ENCODE peak calls at places on chromosome 3, in five cellular contexts. P, L, I, N and E are unnamed samples.
A peak's percentile ranks its signal among the peaks of the same experiment; 100 is the strongest.

GRCh38 chr3:55631766-55632331 is 144.7 kb upstream of the WNT5A start:
- DNase-seq in P (no peak), L (no peak), I (no peak), N (no peak), E (no peak)

GRCh38 chr3:12809435-12809834 is 13.0 kb downstream of the CAND2 start:
- DNase-seq in P (no peak), L (no peak), I (no peak), N (no peak), E (no peak)

GRCh38 chr3:35832140-35832571 is 192.8 kb downstream of the ARPP21 start:
- DNase-seq in P (no peak), L (no peak), I (no peak), N (no peak), E (no peak)

GRCh38 chr3:8069981-8070380 is 431.6 kb upstream of the LMCD1 start:
- DNase-seq in P (no peak), L (no peak), I (no peak), N (no peak), E (no peak)

GRCh38 chr3:115099115-115099884 is 47.8 kb downstream of the ZBTB20 start:
- DNase-seq in P (no peak), L (no peak), I (peak; percentile 23), N (no peak), E (no peak)

GRCh38 chr3:128098234-128098633 is 25.4 kb downstream of the RUVBL1 start:
- DNase-seq in P (no peak), L (no peak), I (no peak), N (no peak), E (no peak)

GRCh38 chr3:52663098-52663497 is 22.6 kb downstream of the PBRM1 start:
- DNase-seq in P (no peak), L (no peak), I (no peak), N (no peak), E (no peak)

GRCh38 chr3:133213942-133214341 is 175.8 kb downstream of the TMEM108 start:
- DNase-seq in P (no peak), L (peak; percentile 46), I (no peak), N (no peak), E (no peak)

GRCh38 chr3:13235079-13235478 is 161.8 kb upstream of the IQSEC1 start:
- DNase-seq in P (no peak), L (no peak), I (no peak), N (no peak), E (no peak)

GRCh38 chr3:124993462-124993861 is 58.9 kb upstream of the MUC13 start:
- DNase-seq in P (peak; percentile 42), L (no peak), I (peak; percentile 58), N (no peak), E (no peak)

GRCh38 chr3:38454884-38455638 is 1.4 kb downstream of the ACVR2B start:
- DNase-seq in P (no peak), L (peak; percentile 89), I (peak; percentile 74), N (peak; percentile 92), E (peak; percentile 69)

GRCh38 chr3:185807455-185808068 is 17.3 kb downstream of the IGF2BP2 start:
- DNase-seq in P (no peak), L (no peak), I (peak; percentile 96), N (no peak), E (no peak)

GRCh38 chr3:71498053-71498452 is 85.5 kb downstream of the FOXP1 start:
- DNase-seq in P (no peak), L (no peak), I (no peak), N (no peak), E (no peak)

GRCh38 chr3:169739067-169739466 is 25.8 kb downstream of the TERC start:
- DNase-seq in P (no peak), L (no peak), I (no peak), N (no peak), E (no peak)

GRCh38 chr3:29293371-29293770 is 12.5 kb downstream of the RBMS3 start:
- DNase-seq in P (no peak), L (no peak), I (peak; percentile 9), N (no peak), E (no peak)

GRCh38 chr3:164060923-164061322 is 1017.4 kb downstream of the SI start:
- DNase-seq in P (no peak), L (no peak), I (no peak), N (no peak), E (no peak)

GRCh38 chr3:57170946-57171345 is 5.8 kb upstream of the IL17RD start:
- DNase-seq in P (no peak), L (no peak), I (no peak), N (no peak), E (no peak)

GRCh38 chr3:185630182-185630622 is 44.1 kb downstream of the SENP2 start:
- DNase-seq in P (no peak), L (no peak), I (peak; percentile 52), N (no peak), E (no peak)

GRCh38 chr3:152289708-152290107 is 21.0 kb downstream of the MBNL1 start:
- DNase-seq in P (no peak), L (no peak), I (no peak), N (no peak), E (no peak)

GRCh38 chr3:4351164-4351855 is 48.1 kb downstream of the SETMAR start:
- DNase-seq in P (no peak), L (peak; percentile 3), I (peak; percentile 50), N (no peak), E (no peak)

GRCh38 chr3:41327718-41328117 is 128.4 kb downstream of the CTNNB1 start:
- DNase-seq in P (no peak), L (no peak), I (peak; percentile 28), N (no peak), E (no peak)

GRCh38 chr3:80244390-80244789 is 476.6 kb upstream of the ROBO1 start:
- DNase-seq in P (peak; percentile 14), L (no peak), I (peak; percentile 3), N (no peak), E (no peak)

GRCh38 chr3:188905991-188906635 is 265.7 kb upstream of the TPRG1 start:
- DNase-seq in P (no peak), L (no peak), I (no peak), N (no peak), E (no peak)

GRCh38 chr3:197881601-197882000 is 68.4 kb upstream of the RPL35A start:
- DNase-seq in P (no peak), L (no peak), I (no peak), N (no peak), E (no peak)

GRCh38 chr3:155556531-155556930 is 188.3 kb downstream of the PLCH1 start:
- DNase-seq in P (no peak), L (peak; percentile 1), I (peak; percentile 9), N (no peak), E (no peak)

GRCh38 chr3:49636883-49637609 is 37.1 kb upstream of the APEH start:
- DNase-seq in P (no peak), L (no peak), I (no peak), N (no peak), E (no peak)

GRCh38 chr3:190892328-190893011 is 30.0 kb upstream of the GMNC start:
- DNase-seq in P (no peak), L (no peak), I (no peak), N (no peak), E (no peak)

GRCh38 chr3:129892486-129892856 is 1.0 kb downstream of the TMCC1 start:
- DNase-seq in P (no peak), L (peak; percentile 3), I (no peak), N (no peak), E (no peak)

GRCh38 chr3:172047567-172048115 is 8.3 kb downstream of the FNDC3B start:
- DNase-seq in P (no peak), L (no peak), I (no peak), N (no peak), E (no peak)

GRCh38 chr3:143084856-143085731 is 34.5 kb upstream of the CHST2 start:
- DNase-seq in P (no peak), L (no peak), I (peak; percentile 72), N (no peak), E (no peak)
- TF ChIP-seq CTCF in P (no peak), L (no peak), I (no peak), N (no peak), E (no peak)

GRCh38 chr3:99620077-99620476 is 18.3 kb upstream of the COL8A1 start:
- DNase-seq in P (no peak), L (no peak), I (no peak), N (no peak), E (no peak)
- TF ChIP-seq CTCF in P (no peak), L (no peak), I (no peak), N (no peak), E (peak; percentile 19)

GRCh38 chr3:54008099-54008498 is 114.3 kb upstream of the CACNA2D3 start:
- DNase-seq in P (no peak), L (peak; percentile 16), I (no peak), N (no peak), E (no peak)

GRCh38 chr3:53998980-53999379 is 107.3 kb upstream of the SELENOK start:
- DNase-seq in P (no peak), L (no peak), I (no peak), N (no peak), E (no peak)

GRCh38 chr3:53999725-54000124 is 108.1 kb upstream of the SELENOK start:
- DNase-seq in P (no peak), L (no peak), I (no peak), N (no peak), E (no peak)

GRCh38 chr3:54004351-54004750 is 112.7 kb upstream of the SELENOK start:
- DNase-seq in P (no peak), L (no peak), I (no peak), N (no peak), E (no peak)

GRCh38 chr3:54003136-54003535 is 111.5 kb upstream of the SELENOK start:
- DNase-seq in P (no peak), L (no peak), I (no peak), N (no peak), E (no peak)
- TF ChIP-seq CTCF in P (no peak), L (no peak), I (no peak), N (no peak), E (no peak)

DNA sequence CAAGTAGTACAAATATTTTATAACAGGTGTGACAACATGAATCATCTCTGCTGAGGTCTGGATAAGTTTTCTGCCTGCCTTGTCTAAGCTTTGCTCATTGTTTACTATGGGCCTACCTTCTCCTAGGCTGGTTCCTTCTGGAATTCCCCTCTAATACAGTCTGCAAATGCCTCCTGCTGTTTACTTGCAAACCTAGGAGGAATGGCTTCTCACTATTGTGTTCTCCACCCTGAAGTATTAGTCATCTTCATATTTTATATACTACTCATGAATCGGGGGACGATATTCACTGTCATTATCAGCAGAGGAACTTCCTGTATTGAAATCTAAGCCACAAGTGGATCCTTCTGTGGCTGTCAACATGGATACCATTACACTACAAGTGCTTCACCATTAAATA is 154.8 kb downstream of the PLCL2 start:
- DNase-seq in P (peak; percentile 54), L (no peak), I (peak; percentile 86), N (no peak), E (no peak)
- TF ChIP-seq CTCF in P (peak; percentile 14), L (no peak), I (no peak), N (no peak), E (no peak)

DNA sequence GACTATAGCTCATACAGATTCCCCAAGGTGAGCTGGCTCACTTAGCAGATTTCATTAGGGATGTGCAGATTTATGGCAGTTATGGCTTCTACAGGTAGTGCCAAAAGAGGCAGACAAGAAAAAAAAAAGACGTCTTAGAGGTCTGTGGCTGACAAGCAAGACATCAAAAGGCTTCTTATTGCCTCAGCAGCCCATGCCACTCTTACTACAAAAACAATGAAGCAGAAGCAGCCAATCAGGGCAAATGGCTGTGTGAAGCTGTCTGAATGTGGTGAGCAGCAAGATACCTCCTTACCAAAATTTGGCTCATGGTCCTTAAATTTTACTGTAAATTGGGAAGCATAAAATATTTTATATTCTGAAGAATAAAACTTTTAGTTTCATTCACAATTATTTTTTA is 557.5 kb upstream of the GOLIM4 start:
- DNase-seq in P (no peak), L (no peak), I (no peak), N (no peak), E (no peak)
- TF ChIP-seq CTCF in P (no peak), L (no peak), I (no peak), N (no peak), E (no peak)